ENCODE peak calls at places on chromosomes 3 and 15, in ten cellular contexts. Y is A673; K is tibial artery; B is A549; N is left lung; O is CD8-positive, alpha-beta memory T cell; U is IMR-90; X is SJSA1; I is tibial nerve; A is astrocyte. J is an unnamed sample.

GRCh38 chr15:67840747-67841634 is 1.1 kb upstream of the RNU6-1 start:
- DNase-seq in Y (no peak), K (peak; percentile 42), B (peak; percentile 52), N (no peak), O (no peak), U (peak; percentile 58), X (no peak), I (peak; percentile 45), A (peak; percentile 42), J (peak; percentile 56)

GRCh38 chr3:132071043-132071442 is 36.2 kb upstream of the CPNE4 start:
- DNase-seq in Y (peak; percentile 27), K (no peak), B (no peak), N (no peak), O (no peak), U (no peak), X (no peak), I (no peak), A (no peak), J (no peak)

GRCh38 chr15:80203361-80203885 is 48.6 kb downstream of the CTXND1 start:
- DNase-seq in Y (no peak), K (no peak), B (no peak), N (no peak), O (no peak), U (no peak), X (peak; percentile 25), I (no peak), A (no peak), J (no peak)

GRCh38 chr3:164459526-164460151 is 618.7 kb downstream of the SI start:
- DNase-seq in Y (no peak), K (no peak), B (no peak), N (no peak), O (no peak), U (no peak), X (no peak), I (no peak), A (no peak), J (no peak)

GRCh38 chr15:95394186-95395067 is 936.1 kb upstream of the NR2F2 start:
- DNase-seq in Y (no peak), K (no peak), B (no peak), N (no peak), O (no peak), U (peak; percentile 82), X (no peak), I (no peak), A (peak; percentile 65), J (no peak)

GRCh38 chr3:11001020-11001657 is 8.6 kb downstream of the SLC6A1 start:
- DNase-seq in Y (peak; percentile 17), K (no peak), B (peak; percentile 14), N (no peak), O (no peak), U (no peak), X (no peak), I (no peak), A (no peak), J (no peak)

GRCh38 chr3:152738656-152739055 is 96.3 kb upstream of the P2RY1 start:
- DNase-seq in Y (no peak), K (no peak), B (no peak), N (no peak), O (no peak), U (no peak), X (no peak), I (no peak), A (peak; percentile 34), J (no peak)

GRCh38 chr15:73965094-73965729 is 26.9 kb downstream of the STOML1 start:
- DNase-seq in Y (no peak), K (no peak), B (no peak), N (peak; percentile 32), O (no peak), U (no peak), X (no peak), I (no peak), A (no peak), J (no peak)

GRCh38 chr3:192830279-192831110 is 87.2 kb downstream of the MB21D2 start:
- DNase-seq in Y (peak; percentile 30), K (no peak), B (no peak), N (no peak), O (no peak), U (peak; percentile 54), X (no peak), I (no peak), A (peak; percentile 49), J (no peak)

GRCh38 chr15:44782516-44782915 is 46.2 kb downstream of the TRIM69 start:
- DNase-seq in Y (no peak), K (no peak), B (no peak), N (no peak), O (no peak), U (no peak), X (no peak), I (no peak), A (peak; percentile 37), J (no peak)

GRCh38 chr15:70880781-70881180 is 11.5 kb downstream of the THAP10 start:
- DNase-seq in Y (no peak), K (no peak), B (no peak), N (no peak), O (no peak), U (peak; percentile 49), X (no peak), I (no peak), A (no peak), J (no peak)

GRCh38 chr3:189389346-189389745 is 217.6 kb downstream of the TPRG1 start:
- DNase-seq in Y (no peak), K (no peak), B (no peak), N (no peak), O (no peak), U (no peak), X (no peak), I (no peak), A (peak; percentile 26), J (no peak)

GRCh38 chr3:158420654-158421396 is 150.2 kb upstream of the MLF1 start:
- DNase-seq in Y (no peak), K (no peak), B (peak; percentile 42), N (no peak), O (no peak), U (peak; percentile 90), X (no peak), I (no peak), A (peak; percentile 43), J (no peak)

GRCh38 chr3:154023148-154023547 is 98.0 kb upstream of the ARHGEF26 start:
- DNase-seq in Y (no peak), K (no peak), B (peak; percentile 72), N (no peak), O (no peak), U (no peak), X (no peak), I (no peak), A (no peak), J (no peak)

GRCh38 chr3:42823351-42823750 is 14.1 kb downstream of the ACKR2 start:
- DNase-seq in Y (no peak), K (no peak), B (peak; percentile 29), N (no peak), O (no peak), U (peak; percentile 11), X (no peak), I (no peak), A (no peak), J (no peak)

GRCh38 chr3:25045291-25045690 is 382.8 kb upstream of the RARB start:
- DNase-seq in Y (no peak), K (no peak), B (no peak), N (no peak), O (no peak), U (no peak), X (peak; percentile 42), I (no peak), A (no peak), J (no peak)

GRCh38 chr15:82900511-82900910 is 52.0 kb downstream of the HOMER2 start:
- DNase-seq in Y (no peak), K (no peak), B (no peak), N (no peak), O (no peak), U (no peak), X (no peak), I (no peak), A (no peak), J (no peak)

GRCh38 chr3:171695476-171695875 is 114.8 kb downstream of the PLD1 start:
- DNase-seq in Y (no peak), K (no peak), B (no peak), N (no peak), O (no peak), U (no peak), X (no peak), I (no peak), A (no peak), J (no peak)
- H3K4me1 ChIP-seq in Y (no peaks in the 10 kb centered on the region), K (no peaks in the 10 kb centered on the region), B (no peaks in the 10 kb centered on the region), N (no peaks in the 10 kb centered on the region), O (no peaks in the 10 kb centered on the region), U (peaks cover 1% of the 10 kb centered on the region), X (no peaks in the 10 kb centered on the region), I (no peaks in the 10 kb centered on the region), A (no peaks in the 10 kb centered on the region), J (no peaks in the 10 kb centered on the region)

GRCh38 chr3:56885879-56886647 is 84.3 kb upstream of the ARHGEF3 start:
- DNase-seq in Y (no peak), K (no peak), B (no peak), N (no peak), O (no peak), U (no peak), X (no peak), I (no peak), A (no peak), J (no peak)
- H3K4me1 ChIP-seq in Y (no peaks in the 10 kb centered on the region), K (no peaks in the 10 kb centered on the region), B (no peaks in the 10 kb centered on the region), N (peaks cover 10% of the 10 kb centered on the region), O (peaks cover 50% of the 10 kb centered on the region), U (peaks cover 2% of the 10 kb centered on the region), X (no peaks in the 10 kb centered on the region), I (no peaks in the 10 kb centered on the region), A (no peaks in the 10 kb centered on the region), J (no peaks in the 10 kb centered on the region)

GRCh38 chr3:127698264-127699097 is 25.7 kb downstream of the ABTB1 start:
- DNase-seq in Y (no peak), K (no peak), B (no peak), N (no peak), O (no peak), U (no peak), X (no peak), I (no peak), A (no peak), J (no peak)
- H3K4me1 ChIP-seq in Y (peaks cover 18% of the 10 kb centered on the region), K (peaks cover 7% of the 10 kb centered on the region), B (peaks cover 65% of the 10 kb centered on the region), N (peaks cover 70% of the 10 kb centered on the region), O (no peaks in the 10 kb centered on the region), U (peaks cover 32% of the 10 kb centered on the region), X (peaks cover 25% of the 10 kb centered on the region), I (peaks cover 31% of the 10 kb centered on the region), A (peaks cover 30% of the 10 kb centered on the region), J (no peaks in the 10 kb centered on the region)

GRCh38 chr15:98651581-98652220 is 3.4 kb downstream of the IGF1R start:
- DNase-seq in Y (no peak), K (no peak), B (peak; percentile 29), N (no peak), O (no peak), U (peak; percentile 38), X (no peak), I (peak; percentile 4), A (peak; percentile 60), J (no peak)

GRCh38 chr15:98655732-98656131 is 7.4 kb downstream of the IGF1R start:
- DNase-seq in Y (no peak), K (no peak), B (no peak), N (no peak), O (no peak), U (no peak), X (no peak), I (no peak), A (no peak), J (no peak)

GRCh38 chr15:98657721-98658120 is 9.4 kb downstream of the IGF1R start:
- DNase-seq in Y (no peak), K (no peak), B (no peak), N (no peak), O (no peak), U (peak; percentile 61), X (no peak), I (no peak), A (peak; percentile 29), J (no peak)

GRCh38 chr15:98653686-98654085 is 5.3 kb downstream of the IGF1R start:
- DNase-seq in Y (peak; percentile 55), K (no peak), B (no peak), N (no peak), O (no peak), U (no peak), X (no peak), I (no peak), A (no peak), J (no peak)

GRCh38 chr15:98654790-98655360 is 6.5 kb downstream of the IGF1R start:
- DNase-seq in Y (no peak), K (no peak), B (peak; percentile 33), N (no peak), O (no peak), U (no peak), X (no peak), I (no peak), A (no peak), J (no peak)
- H3K4me1 ChIP-seq in Y (peaks cover 19% of the 10 kb centered on the region), K (no peaks in the 10 kb centered on the region), B (peaks cover 79% of the 10 kb centered on the region), N (peaks cover 66% of the 10 kb centered on the region), O (peaks cover 21% of the 10 kb centered on the region), U (peaks cover 16% of the 10 kb centered on the region), X (peaks cover 31% of the 10 kb centered on the region), I (peaks cover 9% of the 10 kb centered on the region), A (peaks cover 19% of the 10 kb centered on the region), J (no peaks in the 10 kb centered on the region)